ENCODE peak calls at places on chromosome 16, in eight cellular contexts. R is stimulated activated CD8-positive, alpha-beta memory T cell treated with anti-CD3 and anti-CD28 coated beads, Interleukin-15, amount 100 ng/mL, for 48 hours; I is skeletal muscle cell; V is endothelial cell; D is substantia nigra; O is EL; G is Right ventricle myocardium superior; C is HTR-8/SVneo. T is an unnamed sample.

GRCh38 chr16:15466886-15467781 is 32.7 kb downstream of the BMERB1 start:
- DNase-seq in O (peak), D (no peak), G (no peak), I (no peak), R (no peak), V (no peak), C (no peak), T (no peak)

GRCh38 chr16:75432828-75433731 is at the start of gene CFDP1:
- DNase-seq in R (peak), I (peak), V (peak), D (peak), G (peak), O (peak), C (peak), T (peak)

GRCh38 chr16:29009050-29009837 is 24.4 kb downstream of the LAT start:
- DNase-seq in I (no peak), D (no peak), G (no peak), V (no peak), R (peak), O (no peak), C (no peak), T (no peak)

GRCh38 chr16:81808933-81809480 is 29.9 kb downstream of the PLCG2 start:
- DNase-seq in D (no peak), V (no peak), O (no peak), R (peak), G (no peak), C (no peak), I (no peak), T (no peak)

GRCh38 chr16:24255446-24256352 is at the start of gene CACNG3:
- DNase-seq in O (peak), D (peak), I (no peak), C (no peak), V (peak), R (peak), G (peak), T (no peak)

GRCh38 chr16:3467920-3468319 is 24.4 kb downstream of the NAA60 start:
- DNase-seq in C (no peak), I (peak), V (no peak), G (no peak), D (no peak), R (no peak), O (peak), T (no peak)

GRCh38 chr16:1002399-1003161 is 21.0 kb downstream of the SOX8 start:
- DNase-seq in G (no peak), V (no peak), I (peak), C (peak), R (peak), O (peak), D (no peak), T (peak)

GRCh38 chr16:76386784-76387183 is 109.6 kb downstream of the CNTNAP4 start:
- DNase-seq in D (no peak), V (no peak), R (no peak), O (no peak), I (no peak), C (no peak), G (no peak), T (no peak)

GRCh38 chr16:3173892-3174617 is 13.9 kb upstream of the OR1F1 start:
- DNase-seq in C (no peak), D (no peak), V (peak), O (peak), I (no peak), G (no peak), R (no peak), T (no peak)

GRCh38 chr16:1105888-1106620 is 10.0 kb upstream of the C1QTNF8 start:
- DNase-seq in D (peak), C (peak), G (peak), V (peak), O (peak), I (no peak), R (peak), T (no peak)

GRCh38 chr16:72946474-72947194 is 101.3 kb downstream of the ZFHX3 start:
- DNase-seq in D (no peak), G (peak), C (no peak), O (no peak), I (no peak), V (no peak), R (no peak), T (no peak)

GRCh38 chr16:606656-607307 is 16.9 kb downstream of the RAB40C start:
- DNase-seq in C (no peak), R (no peak), V (no peak), D (no peak), I (no peak), G (no peak), O (no peak), T (no peak)

T was measured in HFF-Myc.